ENCODE peak calls at places on chromosomes 3 and 15, in six cellular contexts. X, S, O, K, L and M are unnamed samples.

GRCh38 chr3:186473166-186473565 is 71.0 kb downstream of the CRYGS start:
- ATAC-seq in X (no peak), S (no peak), O (no peak), K (no peak), L (no peak), M (no peak)

GRCh38 chr3:68467465-68467864 is 464.9 kb downstream of the TAFA4 start:
- ATAC-seq in X (no peak), S (no peak), O (no peak), K (no peak), L (no peak), M (no peak)

GRCh38 chr15:60541784-60542617 is 63.1 kb upstream of the ICE2 start:
- ATAC-seq in X (peak; percentile 49), S (no peak), O (no peak), K (peak; percentile 18), L (no peak), M (no peak)

GRCh38 chr3:8237893-8238292 is 263.7 kb upstream of the LMCD1 start:
- ATAC-seq in X (no peak), S (no peak), O (no peak), K (no peak), L (no peak), M (peak; percentile 78)

GRCh38 chr15:77541421-77542181 is 91.1 kb downstream of the LINGO1 start:
- ATAC-seq in X (no peak), S (no peak), O (no peak), K (no peak), L (no peak), M (no peak)

GRCh38 chr15:32643907-32644445 is 2.5 kb downstream of the SCG5 start:
- ATAC-seq in X (no peak), S (no peak), O (no peak), K (no peak), L (no peak), M (no peak)

GRCh38 chr3:32841875-32842505 is 24.2 kb downstream of the TRIM71 start:
- ATAC-seq in X (no peak), S (no peak), O (no peak), K (peak; percentile 75), L (no peak), M (no peak)

GRCh38 chr3:14077310-14077709 is 47.4 kb downstream of the CHCHD4 start:
- ATAC-seq in X (no peak), S (no peak), O (no peak), K (no peak), L (no peak), M (no peak)

GRCh38 chr3:137958635-137959034 is 51.3 kb upstream of the CLDN18 start:
- ATAC-seq in X (no peak), S (no peak), O (no peak), K (no peak), L (no peak), M (no peak)

GRCh38 chr3:178618907-178619306 is 82.7 kb downstream of the KCNMB2 start:
- ATAC-seq in X (no peak), S (no peak), O (no peak), K (no peak), L (no peak), M (no peak)

GRCh38 chr3:38003371-38003816 is 12.8 kb downstream of the VILL start:
- ATAC-seq in X (peak; percentile 71), S (peak; percentile 77), O (peak; percentile 47), K (peak; percentile 55), L (peak; percentile 65), M (peak; percentile 31)

GRCh38 chr15:39555885-39556284 is 25.0 kb upstream of the THBS1 start:
- ATAC-seq in X (no peak), S (no peak), O (no peak), K (no peak), L (peak; percentile 40), M (no peak)

GRCh38 chr3:32998631-32999451 is 47.4 kb downstream of the CCR4 start:
- ATAC-seq in X (no peak), S (no peak), O (no peak), K (no peak), L (no peak), M (no peak)

GRCh38 chr3:183560607-183561006 is 5.1 kb upstream of the KLHL6 start:
- ATAC-seq in X (no peak), S (peak; percentile 87), O (peak; percentile 20), K (peak; percentile 67), L (peak; percentile 59), M (no peak)

GRCh38 chr3:194396897-194397756 is 1.9 kb downstream of the GP5 start:
- ATAC-seq in X (peak; percentile 38), S (no peak), O (no peak), K (peak; percentile 41), L (no peak), M (no peak)

GRCh38 chr3:67901681-67902080 is 247.3 kb upstream of the SUCLG2 start:
- ATAC-seq in X (no peak), S (no peak), O (no peak), K (no peak), L (peak; percentile 46), M (no peak)

GRCh38 chr3:158105710-158106438 is at the start of gene SHOX2:
- ATAC-seq in X (no peak), S (peak; percentile 70), O (peak; percentile 59), K (peak; percentile 5), L (no peak), M (peak; percentile 41)

GRCh38 chr3:124694486-124694885 is 35.8 kb upstream of the UMPS start:
- ATAC-seq in X (no peak), S (no peak), O (no peak), K (no peak), L (no peak), M (no peak)

GRCh38 chr3:171497546-171497945 is 37.3 kb upstream of the TNIK start:
- ATAC-seq in X (no peak), S (no peak), O (no peak), K (no peak), L (no peak), M (no peak)

GRCh38 chr15:36589971-36590370 is 10.5 kb downstream of the CDIN1 start:
- ATAC-seq in X (no peak), S (no peak), O (no peak), K (no peak), L (no peak), M (no peak)

GRCh38 chr15:50017522-50017921 is 101.5 kb downstream of the ATP8B4 start:
- ATAC-seq in X (no peak), S (no peak), O (no peak), K (no peak), L (no peak), M (peak; percentile 66)

GRCh38 chr15:80779658-80780415 is 667 bp downstream of the CEMIP start:
- ATAC-seq in X (peak; percentile 16), S (no peak), O (no peak), K (no peak), L (peak; percentile 79), M (no peak)

GRCh38 chr3:190058486-190059241 is 62.0 kb downstream of the P3H2 start:
- ATAC-seq in X (no peak), S (no peak), O (no peak), K (peak; percentile 48), L (no peak), M (peak; percentile 44)

DNA sequence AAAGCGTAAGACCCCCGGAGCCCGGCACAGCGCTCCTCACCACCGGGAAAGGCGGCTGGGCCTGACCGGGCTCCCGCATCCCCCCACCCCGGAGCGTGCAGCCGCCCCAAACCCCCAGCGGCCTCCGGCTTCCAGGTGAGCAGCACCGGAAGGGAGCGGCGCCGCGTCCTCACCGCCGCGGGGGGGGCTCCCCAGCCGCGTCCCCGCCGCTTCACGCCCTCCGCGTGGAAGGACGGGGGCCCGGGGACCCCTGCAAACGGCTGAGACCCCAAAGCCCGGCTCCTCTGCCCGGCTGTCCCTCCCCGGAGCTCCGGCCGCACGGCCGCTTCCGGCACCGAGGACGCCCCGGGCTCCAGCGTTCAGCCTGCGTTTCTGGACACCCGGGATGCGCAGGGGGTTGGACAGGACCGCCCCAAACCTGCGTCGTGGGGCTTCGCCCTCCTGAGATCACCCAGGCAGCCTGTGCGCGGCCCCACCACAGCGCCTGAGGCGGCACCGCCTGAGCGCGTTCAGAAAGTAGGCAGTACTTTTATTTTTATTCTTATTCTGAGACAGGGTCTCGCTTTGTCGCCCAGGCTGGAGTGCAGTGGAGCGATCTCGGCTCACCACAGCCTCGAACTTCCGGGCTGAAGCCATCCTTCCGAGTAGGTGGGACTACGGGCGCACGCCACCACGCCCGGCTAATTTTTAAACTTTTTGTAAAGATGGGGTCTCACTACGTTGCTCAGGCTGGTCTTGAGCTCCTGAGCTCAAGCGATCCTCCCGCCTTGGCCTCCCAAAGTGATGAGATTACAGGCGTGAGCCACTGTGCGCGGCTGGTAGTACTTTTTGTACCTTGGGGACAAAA is 51.6 kb upstream of the BLM start:
- ATAC-seq in X (peak; percentile 86), S (peak; percentile 85), O (peak; percentile 92), K (peak; percentile 83), L (peak; percentile 89), M (peak; percentile 85)
- TF ChIP-seq POLR2AphosphoS5 in X (peak; percentile 61), S (peak; percentile 63), O (peak; percentile 87), K (peak; percentile 76), L (peak; percentile 57), M (peak; percentile 45)

GRCh38 chr3:13016083-13016725 is 57.0 kb downstream of the IQSEC1 start:
- ATAC-seq in X (peak; percentile 11), S (peak; percentile 19), O (no peak), K (peak; percentile 45), L (no peak), M (peak; percentile 32)
- TF ChIP-seq POLR2A in X (no peak), S (no peak), O (no peak), K (no peak), L (no peak), M (no peak)

GRCh38 chr3:23811117-23811487 is 5.3 kb downstream of the UBE2E1 start:
- ATAC-seq in X (no peak), S (no peak), O (no peak), K (peak; percentile 6), L (peak; percentile 48), M (no peak)

GRCh38 chr3:23811919-23812318 is 6.2 kb downstream of the UBE2E1 start:
- ATAC-seq in X (no peak), S (no peak), O (no peak), K (peak; percentile 65), L (no peak), M (no peak)

GRCh38 chr3:23809840-23810341 is 4.1 kb downstream of the UBE2E1 start:
- ATAC-seq in X (no peak), S (no peak), O (no peak), K (peak; percentile 8), L (no peak), M (no peak)

GRCh38 chr3:23809294-23809693 is 3.5 kb downstream of the UBE2E1 start:
- ATAC-seq in X (no peak), S (no peak), O (no peak), K (peak; percentile 29), L (no peak), M (no peak)

DNA sequence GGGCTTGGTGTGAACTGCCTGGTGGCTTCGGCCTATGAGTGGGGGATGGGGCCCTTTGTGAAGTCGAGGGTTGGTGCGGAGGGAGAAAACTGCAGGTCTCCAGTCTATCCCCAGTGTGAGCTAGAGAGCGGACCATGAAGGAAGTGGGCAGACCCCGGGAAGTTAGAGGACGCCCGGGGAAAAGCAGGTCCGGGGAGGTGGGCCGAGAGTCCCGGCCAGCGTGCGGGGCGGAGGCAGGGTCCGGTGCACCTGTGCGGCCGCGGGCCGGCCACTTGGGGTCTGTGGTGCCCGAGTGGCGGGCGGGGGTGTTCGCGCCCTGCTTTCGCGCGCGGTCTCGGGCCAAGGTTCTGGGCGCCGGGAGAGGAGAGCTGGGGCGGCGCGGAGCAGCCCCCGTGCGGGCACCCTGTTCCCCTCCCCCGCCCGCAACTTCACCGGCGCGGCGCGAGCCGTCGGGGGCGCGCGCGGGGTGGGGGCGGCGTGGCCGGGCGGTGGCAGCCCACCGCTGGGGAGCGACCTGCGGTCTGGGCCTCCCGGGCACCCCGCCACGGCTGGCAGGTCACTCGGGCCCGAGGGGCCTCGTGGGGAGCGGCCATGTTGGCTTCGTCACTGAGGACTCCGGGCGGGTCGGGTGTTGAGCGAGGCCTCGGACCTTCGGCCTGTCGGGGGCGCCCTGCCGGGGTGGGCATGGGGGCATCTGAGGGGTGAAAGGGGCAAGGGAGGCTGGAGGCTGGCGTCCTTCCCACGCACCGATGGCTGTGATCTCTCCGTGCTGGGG is 4.8 kb downstream of the UBE2E1 start:
- ATAC-seq in X (peak; percentile 58), S (peak; percentile 3), O (no peak), K (peak; percentile 47), L (peak; percentile 79), M (peak; percentile 42)
- TF ChIP-seq POLR2AphosphoS5 in X (no peak), S (no peak), O (no peak), K (no peak), L (peak; percentile 28), M (peak; percentile 10)

GRCh38 chr3:185024406-185024805 is 128.5 kb downstream of the C3orf70 start:
- ATAC-seq in X (no peak), S (peak; percentile 35), O (no peak), K (no peak), L (no peak), M (no peak)
- TF ChIP-seq POLR2A in X (no peak), S (no peak), O (no peak), K (no peak), L (no peak), M (no peak)